ENCODE peak calls at places on chromosomes 12 and 14, in seven cellular contexts. One of them, this sample, is unnamed.

GRCh38 chr14:99203801-99204200 is 68.2 kb downstream of the BCL11B start:
- DNase-seq in stomach: no peak
- DNase-seq in activated gamma-delta T cell treated with Interleukin-2 at 50 U/mL for 16 hours: no peak
- DNase-seq in activated effector memory CD4-positive, alpha-beta T cell treated with Interleukin-2 at 50 U/mL for 16 hours: no peak
- DNase-seq in ovary: no peak
- DNase-seq in lung: no peak
- DNase-seq in skeletal muscle cell: no peak
- DNase-seq in this sample: no peak

GRCh38 chr14:20247651-20248246 is 8.7 kb downstream of the OR11H4 start:
- DNase-seq in lung: no peak
- DNase-seq in activated effector memory CD4-positive, alpha-beta T cell treated with Interleukin-2 at 50 U/mL for 16 hours: no peak
- DNase-seq in skeletal muscle cell: no peak
- DNase-seq in activated gamma-delta T cell treated with Interleukin-2 at 50 U/mL for 16 hours: no peak
- DNase-seq in stomach: no peak
- DNase-seq in ovary: no peak
- DNase-seq in this sample: peak; percentile 5

GRCh38 chr12:89135976-89136634 is 216.2 kb downstream of the DUSP6 start:
- DNase-seq in stomach: no peak
- DNase-seq in activated effector memory CD4-positive, alpha-beta T cell treated with Interleukin-2 at 50 U/mL for 16 hours: no peak
- DNase-seq in lung: no peak
- DNase-seq in activated gamma-delta T cell treated with Interleukin-2 at 50 U/mL for 16 hours: no peak
- DNase-seq in ovary: no peak
- DNase-seq in skeletal muscle cell: no peak
- DNase-seq in this sample: peak; percentile 77

GRCh38 chr12:95277139-95277538 is 59.5 kb downstream of the VEZT start:
- DNase-seq in activated effector memory CD4-positive, alpha-beta T cell treated with Interleukin-2 at 50 U/mL for 16 hours: no peak
- DNase-seq in lung: no peak
- DNase-seq in stomach: no peak
- DNase-seq in activated gamma-delta T cell treated with Interleukin-2 at 50 U/mL for 16 hours: no peak
- DNase-seq in ovary: no peak
- DNase-seq in skeletal muscle cell: peak; percentile 56
- DNase-seq in this sample: peak; percentile 70

GRCh38 chr14:54135804-54136280 is 179.2 kb upstream of the BMP4 start:
- DNase-seq in skeletal muscle cell: no peak
- DNase-seq in stomach: no peak
- DNase-seq in activated gamma-delta T cell treated with Interleukin-2 at 50 U/mL for 16 hours: no peak
- DNase-seq in ovary: no peak
- DNase-seq in lung: no peak
- DNase-seq in activated effector memory CD4-positive, alpha-beta T cell treated with Interleukin-2 at 50 U/mL for 16 hours: no peak
- DNase-seq in this sample: no peak

GRCh38 chr14:66403183-66403582 is 83.0 kb upstream of the CCDC196 start:
- DNase-seq in activated effector memory CD4-positive, alpha-beta T cell treated with Interleukin-2 at 50 U/mL for 16 hours: no peak
- DNase-seq in stomach: no peak
- DNase-seq in lung: no peak
- DNase-seq in skeletal muscle cell: no peak
- DNase-seq in ovary: no peak
- DNase-seq in activated gamma-delta T cell treated with Interleukin-2 at 50 U/mL for 16 hours: no peak
- DNase-seq in this sample: peak; percentile 46

GRCh38 chr12:104372721-104373335 is 69.3 kb downstream of the EID3 start:
- DNase-seq in ovary: no peak
- DNase-seq in activated effector memory CD4-positive, alpha-beta T cell treated with Interleukin-2 at 50 U/mL for 16 hours: no peak
- DNase-seq in lung: no peak
- DNase-seq in skeletal muscle cell: no peak
- DNase-seq in activated gamma-delta T cell treated with Interleukin-2 at 50 U/mL for 16 hours: no peak
- DNase-seq in stomach: no peak
- DNase-seq in this sample: no peak

GRCh38 chr14:75249251-75249957 is 29.2 kb upstream of the FOS start:
- DNase-seq in ovary: no peak
- DNase-seq in lung: no peak
- DNase-seq in stomach: peak; percentile 59
- DNase-seq in skeletal muscle cell: no peak
- DNase-seq in activated effector memory CD4-positive, alpha-beta T cell treated with Interleukin-2 at 50 U/mL for 16 hours: peak; percentile 73
- DNase-seq in activated gamma-delta T cell treated with Interleukin-2 at 50 U/mL for 16 hours: peak; percentile 80
- DNase-seq in this sample: no peak

GRCh38 chr12:32296541-32296940 is 102.8 kb upstream of the FGD4 start:
- DNase-seq in lung: no peak
- DNase-seq in activated gamma-delta T cell treated with Interleukin-2 at 50 U/mL for 16 hours: no peak
- DNase-seq in stomach: no peak
- DNase-seq in activated effector memory CD4-positive, alpha-beta T cell treated with Interleukin-2 at 50 U/mL for 16 hours: no peak
- DNase-seq in ovary: no peak
- DNase-seq in skeletal muscle cell: peak; percentile 10
- DNase-seq in this sample: no peak

GRCh38 chr14:29030121-29030520 is 263.5 kb downstream of the FOXG1 start:
- DNase-seq in ovary: no peak
- DNase-seq in lung: no peak
- DNase-seq in stomach: no peak
- DNase-seq in skeletal muscle cell: no peak
- DNase-seq in activated effector memory CD4-positive, alpha-beta T cell treated with Interleukin-2 at 50 U/mL for 16 hours: no peak
- DNase-seq in activated gamma-delta T cell treated with Interleukin-2 at 50 U/mL for 16 hours: no peak
- DNase-seq in this sample: no peak

GRCh38 chr14:69423279-69423678 is 24.8 kb downstream of the SLC39A9 start:
- DNase-seq in lung: no peak
- DNase-seq in skeletal muscle cell: no peak
- DNase-seq in stomach: no peak
- DNase-seq in ovary: no peak
- DNase-seq in activated effector memory CD4-positive, alpha-beta T cell treated with Interleukin-2 at 50 U/mL for 16 hours: no peak
- DNase-seq in activated gamma-delta T cell treated with Interleukin-2 at 50 U/mL for 16 hours: no peak
- DNase-seq in this sample: peak; percentile 38

GRCh38 chr12:66965613-66966012 is 286.7 kb upstream of the GRIP1 start:
- DNase-seq in skeletal muscle cell: no peak
- DNase-seq in lung: no peak
- DNase-seq in stomach: no peak
- DNase-seq in ovary: no peak
- DNase-seq in activated gamma-delta T cell treated with Interleukin-2 at 50 U/mL for 16 hours: no peak
- DNase-seq in activated effector memory CD4-positive, alpha-beta T cell treated with Interleukin-2 at 50 U/mL for 16 hours: no peak
- DNase-seq in this sample: no peak

GRCh38 chr12:27534765-27535161 is 10.8 kb downstream of the PPFIBP1 start:
- DNase-seq in activated gamma-delta T cell treated with Interleukin-2 at 50 U/mL for 16 hours: no peak
- DNase-seq in lung: no peak
- DNase-seq in ovary: no peak
- DNase-seq in skeletal muscle cell: no peak
- DNase-seq in stomach: no peak
- DNase-seq in activated effector memory CD4-positive, alpha-beta T cell treated with Interleukin-2 at 50 U/mL for 16 hours: no peak
- DNase-seq in this sample: no peak

GRCh38 chr14:68408680-68409079 is 384.2 kb downstream of the ZFP36L1 start:
- DNase-seq in stomach: no peak
- DNase-seq in activated gamma-delta T cell treated with Interleukin-2 at 50 U/mL for 16 hours: peak; percentile 6
- DNase-seq in ovary: no peak
- DNase-seq in skeletal muscle cell: no peak
- DNase-seq in lung: no peak
- DNase-seq in activated effector memory CD4-positive, alpha-beta T cell treated with Interleukin-2 at 50 U/mL for 16 hours: no peak
- DNase-seq in this sample: no peak

GRCh38 chr12:3061129-3061857 is 15.9 kb upstream of the TSPAN9 start:
- DNase-seq in stomach: no peak
- DNase-seq in activated effector memory CD4-positive, alpha-beta T cell treated with Interleukin-2 at 50 U/mL for 16 hours: no peak
- DNase-seq in activated gamma-delta T cell treated with Interleukin-2 at 50 U/mL for 16 hours: no peak
- DNase-seq in skeletal muscle cell: no peak
- DNase-seq in lung: no peak
- DNase-seq in ovary: no peak
- DNase-seq in this sample: peak; percentile 44

GRCh38 chr12:79444089-79444488 is 246.7 kb downstream of the PAWR start:
- DNase-seq in activated effector memory CD4-positive, alpha-beta T cell treated with Interleukin-2 at 50 U/mL for 16 hours: no peak
- DNase-seq in ovary: no peak
- DNase-seq in lung: no peak
- DNase-seq in skeletal muscle cell: no peak
- DNase-seq in activated gamma-delta T cell treated with Interleukin-2 at 50 U/mL for 16 hours: no peak
- DNase-seq in stomach: no peak
- DNase-seq in this sample: peak; percentile 58

GRCh38 chr14:103319422-103319821 is 14.6 kb upstream of the EIF5 start:
- DNase-seq in lung: no peak
- DNase-seq in ovary: no peak
- DNase-seq in activated effector memory CD4-positive, alpha-beta T cell treated with Interleukin-2 at 50 U/mL for 16 hours: no peak
- DNase-seq in activated gamma-delta T cell treated with Interleukin-2 at 50 U/mL for 16 hours: no peak
- DNase-seq in skeletal muscle cell: no peak
- DNase-seq in stomach: no peak
- DNase-seq in this sample: no peak

GRCh38 chr14:35730871-35731270 is 78.2 kb downstream of the RALGAPA1 start:
- DNase-seq in ovary: no peak
- DNase-seq in skeletal muscle cell: no peak
- DNase-seq in stomach: no peak
- DNase-seq in activated gamma-delta T cell treated with Interleukin-2 at 50 U/mL for 16 hours: no peak
- DNase-seq in activated effector memory CD4-positive, alpha-beta T cell treated with Interleukin-2 at 50 U/mL for 16 hours: no peak
- DNase-seq in lung: no peak
- DNase-seq in this sample: no peak

GRCh38 chr12:64172143-64172970 is 49.7 kb downstream of the KICS2 start:
- DNase-seq in ovary: no peak
- DNase-seq in activated gamma-delta T cell treated with Interleukin-2 at 50 U/mL for 16 hours: no peak
- DNase-seq in stomach: no peak
- DNase-seq in lung: no peak
- DNase-seq in activated effector memory CD4-positive, alpha-beta T cell treated with Interleukin-2 at 50 U/mL for 16 hours: no peak
- DNase-seq in skeletal muscle cell: no peak
- DNase-seq in this sample: no peak

GRCh38 chr14:100828448-100828834 is 2.5 kb downstream of the MEG3 start:
- DNase-seq in ovary: peak; percentile 48
- DNase-seq in activated gamma-delta T cell treated with Interleukin-2 at 50 U/mL for 16 hours: no peak
- DNase-seq in activated effector memory CD4-positive, alpha-beta T cell treated with Interleukin-2 at 50 U/mL for 16 hours: no peak
- DNase-seq in skeletal muscle cell: no peak
- DNase-seq in stomach: no peak
- DNase-seq in lung: no peak
- DNase-seq in this sample: no peak

GRCh38 chr12:51200156-51200555 is 17.7 kb downstream of the POU6F1 start:
- DNase-seq in ovary: no peak
- DNase-seq in skeletal muscle cell: no peak
- DNase-seq in activated gamma-delta T cell treated with Interleukin-2 at 50 U/mL for 16 hours: no peak
- DNase-seq in lung: no peak
- DNase-seq in stomach: no peak
- DNase-seq in activated effector memory CD4-positive, alpha-beta T cell treated with Interleukin-2 at 50 U/mL for 16 hours: no peak
- DNase-seq in this sample: no peak

GRCh38 chr12:57093412-57094193 is 4.7 kb downstream of the NAB2 start:
- DNase-seq in stomach: peak; percentile 55
- DNase-seq in ovary: peak; percentile 92
- DNase-seq in lung: peak; percentile 77
- DNase-seq in skeletal muscle cell: peak; percentile 72
- DNase-seq in activated gamma-delta T cell treated with Interleukin-2 at 50 U/mL for 16 hours: peak; percentile 58
- DNase-seq in activated effector memory CD4-positive, alpha-beta T cell treated with Interleukin-2 at 50 U/mL for 16 hours: no peak
- DNase-seq in this sample: peak; percentile 94

GRCh38 chr12:21675641-21676040 is 18.0 kb upstream of the LDHB start:
- DNase-seq in lung: no peak
- DNase-seq in activated gamma-delta T cell treated with Interleukin-2 at 50 U/mL for 16 hours: no peak
- DNase-seq in activated effector memory CD4-positive, alpha-beta T cell treated with Interleukin-2 at 50 U/mL for 16 hours: no peak
- DNase-seq in stomach: no peak
- DNase-seq in ovary: no peak
- DNase-seq in skeletal muscle cell: no peak
- DNase-seq in this sample: no peak

GRCh38 chr12:46442239-46442638 is 69.7 kb upstream of the SLC38A2 start:
- DNase-seq in lung: no peak
- DNase-seq in ovary: no peak
- DNase-seq in activated effector memory CD4-positive, alpha-beta T cell treated with Interleukin-2 at 50 U/mL for 16 hours: no peak
- DNase-seq in activated gamma-delta T cell treated with Interleukin-2 at 50 U/mL for 16 hours: no peak
- DNase-seq in skeletal muscle cell: peak; percentile 36
- DNase-seq in stomach: no peak
- DNase-seq in this sample: peak; percentile 76

GRCh38 chr14:26709019-26709418 is 111.2 kb upstream of the NOVA1 start:
- DNase-seq in lung: no peak
- DNase-seq in activated gamma-delta T cell treated with Interleukin-2 at 50 U/mL for 16 hours: no peak
- DNase-seq in stomach: no peak
- DNase-seq in skeletal muscle cell: peak; percentile 25
- DNase-seq in activated effector memory CD4-positive, alpha-beta T cell treated with Interleukin-2 at 50 U/mL for 16 hours: no peak
- DNase-seq in ovary: no peak
- DNase-seq in this sample: peak; percentile 41

GRCh38 chr12:124520258-124520657 is 47.2 kb downstream of the NCOR2 start:
- DNase-seq in activated effector memory CD4-positive, alpha-beta T cell treated with Interleukin-2 at 50 U/mL for 16 hours: no peak
- DNase-seq in stomach: peak; percentile 86
- DNase-seq in ovary: peak; percentile 61
- DNase-seq in skeletal muscle cell: no peak
- DNase-seq in activated gamma-delta T cell treated with Interleukin-2 at 50 U/mL for 16 hours: no peak
- DNase-seq in lung: peak; percentile 83
- DNase-seq in this sample: peak; percentile 75

GRCh38 chr14:23093993-23094665 is 807 bp downstream of the ACIN1 start:
- DNase-seq in lung: no peak
- DNase-seq in ovary: no peak
- DNase-seq in stomach: no peak
- DNase-seq in skeletal muscle cell: peak; percentile 71
- DNase-seq in activated effector memory CD4-positive, alpha-beta T cell treated with Interleukin-2 at 50 U/mL for 16 hours: no peak
- DNase-seq in activated gamma-delta T cell treated with Interleukin-2 at 50 U/mL for 16 hours: no peak
- DNase-seq in this sample: no peak

GRCh38 chr12:98490491-98491453 is 24.6 kb upstream of the TMPO start:
- DNase-seq in ovary: peak; percentile 92
- DNase-seq in activated gamma-delta T cell treated with Interleukin-2 at 50 U/mL for 16 hours: peak; percentile 84
- DNase-seq in stomach: peak; percentile 91
- DNase-seq in activated effector memory CD4-positive, alpha-beta T cell treated with Interleukin-2 at 50 U/mL for 16 hours: peak; percentile 75
- DNase-seq in lung: peak; percentile 87
- DNase-seq in skeletal muscle cell: no peak
- DNase-seq in this sample: peak; percentile 91

GRCh38 chr12:104458645-104459555 is 2.2 kb downstream of the CHST11 start:
- DNase-seq in activated gamma-delta T cell treated with Interleukin-2 at 50 U/mL for 16 hours: no peak
- DNase-seq in skeletal muscle cell: peak; percentile 6
- DNase-seq in stomach: no peak
- DNase-seq in lung: no peak
- DNase-seq in activated effector memory CD4-positive, alpha-beta T cell treated with Interleukin-2 at 50 U/mL for 16 hours: no peak
- DNase-seq in ovary: peak; percentile 44
- DNase-seq in this sample: peak; percentile 31

GRCh38 chr14:21168055-21168454 is 12.2 kb upstream of the OR5AU1 start:
- DNase-seq in stomach: no peak
- DNase-seq in skeletal muscle cell: no peak
- DNase-seq in activated effector memory CD4-positive, alpha-beta T cell treated with Interleukin-2 at 50 U/mL for 16 hours: no peak
- DNase-seq in activated gamma-delta T cell treated with Interleukin-2 at 50 U/mL for 16 hours: no peak
- DNase-seq in lung: no peak
- DNase-seq in ovary: no peak
- DNase-seq in this sample: peak; percentile 47

GRCh38 chr14:51547260-51547659 is 104.5 kb upstream of the FRMD6 start:
- DNase-seq in lung: no peak
- DNase-seq in activated gamma-delta T cell treated with Interleukin-2 at 50 U/mL for 16 hours: no peak
- DNase-seq in stomach: no peak
- DNase-seq in skeletal muscle cell: peak; percentile 99
- DNase-seq in activated effector memory CD4-positive, alpha-beta T cell treated with Interleukin-2 at 50 U/mL for 16 hours: no peak
- DNase-seq in ovary: peak; percentile 46
- DNase-seq in this sample: peak; percentile 100

GRCh38 chr14:52328286-52328685 is 14.2 kb downstream of the PTGER2 start:
- DNase-seq in activated gamma-delta T cell treated with Interleukin-2 at 50 U/mL for 16 hours: no peak
- DNase-seq in ovary: no peak
- DNase-seq in stomach: no peak
- DNase-seq in lung: no peak
- DNase-seq in skeletal muscle cell: no peak
- DNase-seq in activated effector memory CD4-positive, alpha-beta T cell treated with Interleukin-2 at 50 U/mL for 16 hours: no peak
- DNase-seq in this sample: peak; percentile 79

GRCh38 chr12:121799175-121799841 is 4.5 kb upstream of the SETD1B start:
- DNase-seq in lung: peak; percentile 71
- DNase-seq in skeletal muscle cell: no peak
- DNase-seq in stomach: peak; percentile 61
- DNase-seq in activated gamma-delta T cell treated with Interleukin-2 at 50 U/mL for 16 hours: peak; percentile 53
- DNase-seq in ovary: no peak
- DNase-seq in activated effector memory CD4-positive, alpha-beta T cell treated with Interleukin-2 at 50 U/mL for 16 hours: no peak
- DNase-seq in this sample: peak; percentile 82

GRCh38 chr12:21499765-21500164 is 1.7 kb downstream of the RECQL start:
- DNase-seq in stomach: no peak
- DNase-seq in lung: no peak
- DNase-seq in activated gamma-delta T cell treated with Interleukin-2 at 50 U/mL for 16 hours: no peak
- DNase-seq in ovary: no peak
- DNase-seq in activated effector memory CD4-positive, alpha-beta T cell treated with Interleukin-2 at 50 U/mL for 16 hours: no peak
- DNase-seq in skeletal muscle cell: no peak
- DNase-seq in this sample: no peak

GRCh38 chr14:99821519-99822165 is 28.4 kb downstream of the EML1 start:
- DNase-seq in lung: no peak
- DNase-seq in skeletal muscle cell: peak; percentile 70
- DNase-seq in stomach: no peak
- DNase-seq in ovary: no peak
- DNase-seq in activated gamma-delta T cell treated with Interleukin-2 at 50 U/mL for 16 hours: no peak
- DNase-seq in activated effector memory CD4-positive, alpha-beta T cell treated with Interleukin-2 at 50 U/mL for 16 hours: no peak
- DNase-seq in this sample: peak; percentile 9

GRCh38 chr14:106733771-106734170 is 1207.4 kb downstream of the TMEM121 start:
- DNase-seq in ovary: no peak
- DNase-seq in skeletal muscle cell: no peak
- DNase-seq in activated gamma-delta T cell treated with Interleukin-2 at 50 U/mL for 16 hours: no peak
- DNase-seq in lung: no peak
- DNase-seq in stomach: no peak
- DNase-seq in activated effector memory CD4-positive, alpha-beta T cell treated with Interleukin-2 at 50 U/mL for 16 hours: no peak
- DNase-seq in this sample: no peak

GRCh38 chr12:388547-389137 is 478 bp downstream of the KDM5A start:
- DNase-seq in ovary: no peak
- DNase-seq in skeletal muscle cell: no peak
- DNase-seq in lung: peak; percentile 34
- DNase-seq in activated effector memory CD4-positive, alpha-beta T cell treated with Interleukin-2 at 50 U/mL for 16 hours: no peak
- DNase-seq in stomach: no peak
- DNase-seq in activated gamma-delta T cell treated with Interleukin-2 at 50 U/mL for 16 hours: peak; percentile 56
- DNase-seq in this sample: peak; percentile 27

GRCh38 chr14:72603639-72604038 is 290.3 kb downstream of the DPF3 start:
- DNase-seq in activated effector memory CD4-positive, alpha-beta T cell treated with Interleukin-2 at 50 U/mL for 16 hours: no peak
- DNase-seq in lung: no peak
- DNase-seq in ovary: no peak
- DNase-seq in stomach: no peak
- DNase-seq in skeletal muscle cell: no peak
- DNase-seq in activated gamma-delta T cell treated with Interleukin-2 at 50 U/mL for 16 hours: no peak
- DNase-seq in this sample: no peak

This sample was measured in cardiac fibroblast.